ENCODE peak calls at places on chromosome 3, in five cellular contexts. B is AG08396; U is CD8-positive, alpha-beta memory T cell; W is HEK293T; N is HFFc6. I is an unnamed sample.

GRCh38 chr3:55445551-55445950 is 41.6 kb downstream of the WNT5A start:
- DNase-seq in N (no peak), B (no peak), U (no peak), W (no peak), I (no peak)

GRCh38 chr3:127524300-127524896 is 66.1 kb downstream of the TPRA1 start:
- DNase-seq in B (no peak), N (no peak), W (no peak), U (no peak), I (no peak)

GRCh38 chr3:99211309-99211708 is 309.8 kb upstream of the DCBLD2 start:
- DNase-seq in N (no peak), B (no peak), W (no peak), U (no peak), I (no peak)

GRCh38 chr3:66539466-66539989 is 38.7 kb upstream of the LRIG1 start:
- DNase-seq in W (no peak), U (no peak), B (no peak), N (no peak), I (no peak)

GRCh38 chr3:127822166-127822835 is at the start of gene MGLL:
- DNase-seq in B (peak; percentile 70), U (no peak), W (peak; percentile 40), N (peak; percentile 35), I (no peak)

GRCh38 chr3:71166366-71166765 is 417.2 kb downstream of the FOXP1 start:
- DNase-seq in N (no peak), B (no peak), U (no peak), W (no peak), I (no peak)

GRCh38 chr3:52245322-52246263 is at the start of gene PPM1M:
- DNase-seq in U (peak; percentile 82), N (peak; percentile 29), W (peak; percentile 51), B (peak; percentile 88), I (peak; percentile 63)

GRCh38 chr3:71444028-71444860 is 139.3 kb downstream of the FOXP1 start:
- DNase-seq in N (peak; percentile 55), W (no peak), B (peak; percentile 71), U (peak; percentile 91), I (peak; percentile 57)

GRCh38 chr3:160473978-160474377 is 24.4 kb upstream of the TRIM59 start:
- DNase-seq in N (peak; percentile 95), W (no peak), B (peak; percentile 70), U (no peak), I (no peak)

GRCh38 chr3:45690331-45691035 is 1.3 kb downstream of the SACM1L start:
- DNase-seq in U (peak; percentile 20), W (no peak), N (no peak), B (no peak), I (no peak)

GRCh38 chr3:157531301-157531660 is 28.1 kb upstream of the VEPH1 start:
- DNase-seq in B (no peak), W (no peak), U (no peak), N (peak; percentile 20), I (no peak)

GRCh38 chr3:194598771-194599557 is 34.3 kb downstream of the TMEM44 start:
- DNase-seq in B (peak; percentile 68), W (no peak), U (no peak), N (no peak), I (no peak)

GRCh38 chr3:32442766-32443165 is 51.1 kb downstream of the CMTM7 start:
- DNase-seq in B (no peak), N (peak; percentile 51), U (no peak), W (no peak), I (no peak)

GRCh38 chr3:139448104-139448503 is 28.2 kb downstream of the RBP2 start:
- DNase-seq in B (no peak), U (no peak), W (no peak), N (no peak), I (no peak)

GRCh38 chr3:98263944-98264343 is at the start of gene OR5H6:
- DNase-seq in U (no peak), W (no peak), B (no peak), N (no peak), I (no peak)

GRCh38 chr3:183385698-183386590 is 42.5 kb downstream of the MCF2L2 start:
- DNase-seq in W (peak; percentile 46), N (peak; percentile 68), B (peak; percentile 54), U (peak; percentile 43), I (peak; percentile 33)

GRCh38 chr3:129432671-129433070 is 4.2 kb upstream of the EFCAB12 start:
- DNase-seq in U (no peak), N (no peak), W (no peak), B (no peak), I (no peak)

GRCh38 chr3:190581041-190581501 is 67.2 kb downstream of the IL1RAP start:
- DNase-seq in N (peak; percentile 11), W (no peak), B (peak; percentile 15), U (no peak), I (no peak)

GRCh38 chr3:122864498-122864897 is 69.6 kb downstream of the SLC49A4 start:
- DNase-seq in W (no peak), B (no peak), N (no peak), U (no peak), I (no peak)

GRCh38 chr3:86973440-86973839 is 17.5 kb downstream of the VGLL3 start:
- DNase-seq in N (peak; percentile 86), U (no peak), W (no peak), B (no peak), I (no peak)

GRCh38 chr3:185846041-185846440 is 21.2 kb upstream of the IGF2BP2 start:
- DNase-seq in B (no peak), U (no peak), W (no peak), N (no peak), I (no peak)